ENCODE peak calls at places on chromosomes 16 and 17, in four cellular contexts. One of them, this sample, is unnamed.

GRCh38 chr17:61488878-61489718 is 36.9 kb downstream of the TBX4 start:
- DNase-seq in endothelial cell of umbilical vein: no peak
- DNase-seq in suprapubic skin: no peak
- DNase-seq in upper lobe of left lung: no peak
- DNase-seq in this sample: peak

GRCh38 chr16:67459066-67459857 is 21.7 kb downstream of the ATP6V0D1 start:
- DNase-seq in endothelial cell of umbilical vein: peak
- DNase-seq in suprapubic skin: no peak
- DNase-seq in upper lobe of left lung: peak
- DNase-seq in this sample: peak

GRCh38 chr17:2362416-2362815 is 25.1 kb downstream of the SGSM2 start:
- DNase-seq in endothelial cell of umbilical vein: no peak
- DNase-seq in suprapubic skin: no peak
- DNase-seq in upper lobe of left lung: no peak
- DNase-seq in this sample: no peak

GRCh38 chr17:61756561-61756960 is 106.8 kb downstream of the BRIP1 start:
- DNase-seq in endothelial cell of umbilical vein: no peak
- DNase-seq in suprapubic skin: no peak
- DNase-seq in upper lobe of left lung: no peak
- DNase-seq in this sample: no peak

GRCh38 chr17:7393613-7394451 is 493 bp downstream of the PLSCR3 start:
- DNase-seq in endothelial cell of umbilical vein: no peak
- DNase-seq in suprapubic skin: no peak
- DNase-seq in upper lobe of left lung: peak
- DNase-seq in this sample: no peak

GRCh38 chr17:9905902-9906301 is 831 bp upstream of the RCVRN start:
- DNase-seq in endothelial cell of umbilical vein: no peak
- DNase-seq in suprapubic skin: no peak
- DNase-seq in upper lobe of left lung: no peak
- DNase-seq in this sample: no peak

GRCh38 chr16:51651061-51651466 is 500.0 kb upstream of the SALL1 start:
- DNase-seq in endothelial cell of umbilical vein: no peak
- DNase-seq in suprapubic skin: no peak
- DNase-seq in upper lobe of left lung: no peak
- DNase-seq in this sample: no peak

GRCh38 chr17:27601069-27601974 is 29.7 kb upstream of the LGALS9 start:
- DNase-seq in endothelial cell of umbilical vein: peak
- DNase-seq in suprapubic skin: peak
- DNase-seq in upper lobe of left lung: peak
- DNase-seq in this sample: peak

GRCh38 chr16:20241321-20241720 is 86.0 kb downstream of the GP2 start:
- DNase-seq in endothelial cell of umbilical vein: no peak
- DNase-seq in suprapubic skin: no peak
- DNase-seq in upper lobe of left lung: no peak
- DNase-seq in this sample: no peak

GRCh38 chr16:85220125-85220839 is 108.0 kb upstream of the CIBAR2 start:
- DNase-seq in endothelial cell of umbilical vein: peak
- DNase-seq in suprapubic skin: no peak
- DNase-seq in upper lobe of left lung: peak
- DNase-seq in this sample: peak

GRCh38 chr16:24670623-24671454 is 58.6 kb upstream of the TNRC6A start:
- DNase-seq in endothelial cell of umbilical vein: peak
- DNase-seq in suprapubic skin: peak
- DNase-seq in upper lobe of left lung: no peak
- DNase-seq in this sample: no peak

GRCh38 chr17:51860934-51861561 is 297.5 kb downstream of the CA10 start:
- DNase-seq in endothelial cell of umbilical vein: no peak
- DNase-seq in suprapubic skin: no peak
- DNase-seq in upper lobe of left lung: no peak
- DNase-seq in this sample: peak

GRCh38 chr17:50613596-50613995 is 21.1 kb upstream of the ABCC3 start:
- DNase-seq in endothelial cell of umbilical vein: peak
- DNase-seq in suprapubic skin: no peak
- DNase-seq in upper lobe of left lung: no peak
- DNase-seq in this sample: no peak

GRCh38 chr17:489758-490329 is 137.2 kb upstream of the RPH3AL start:
- DNase-seq in endothelial cell of umbilical vein: peak
- DNase-seq in suprapubic skin: no peak
- DNase-seq in upper lobe of left lung: peak
- DNase-seq in this sample: no peak

GRCh38 chr17:44766409-44767038 is 7.7 kb downstream of the ADAM11 start:
- DNase-seq in endothelial cell of umbilical vein: no peak
- DNase-seq in suprapubic skin: no peak
- DNase-seq in upper lobe of left lung: no peak
- DNase-seq in this sample: no peak

GRCh38 chr17:69430488-69430887 is 16.0 kb downstream of the MAP2K6 start:
- DNase-seq in endothelial cell of umbilical vein: peak
- DNase-seq in suprapubic skin: no peak
- DNase-seq in upper lobe of left lung: no peak
- DNase-seq in this sample: peak

GRCh38 chr17:55430531-55431228 is 9.0 kb upstream of the MMD start:
- DNase-seq in endothelial cell of umbilical vein: no peak
- DNase-seq in suprapubic skin: no peak
- DNase-seq in upper lobe of left lung: no peak
- DNase-seq in this sample: no peak

GRCh38 chr16:71262391-71262790 is 26.8 kb downstream of the CMTR2 start:
- DNase-seq in endothelial cell of umbilical vein: peak
- DNase-seq in suprapubic skin: no peak
- DNase-seq in upper lobe of left lung: no peak
- DNase-seq in this sample: no peak

GRCh38 chr16:25434061-25434460 is 176.4 kb upstream of the ZKSCAN2 start:
- DNase-seq in endothelial cell of umbilical vein: no peak
- DNase-seq in suprapubic skin: no peak
- DNase-seq in upper lobe of left lung: no peak
- DNase-seq in this sample: no peak

GRCh38 chr16:87702325-87702811 is 63.4 kb downstream of the KLHDC4 start:
- DNase-seq in endothelial cell of umbilical vein: peak
- DNase-seq in suprapubic skin: no peak
- DNase-seq in upper lobe of left lung: no peak
- DNase-seq in this sample: no peak

GRCh38 chr17:51493206-51493605 is 232.9 kb downstream of the UTP18 start:
- DNase-seq in endothelial cell of umbilical vein: no peak
- DNase-seq in suprapubic skin: no peak
- DNase-seq in upper lobe of left lung: no peak
- DNase-seq in this sample: no peak

GRCh38 chr17:63437287-63438091 is 8.6 kb downstream of the CYB561 start:
- DNase-seq in endothelial cell of umbilical vein: no peak
- DNase-seq in suprapubic skin: no peak
- DNase-seq in upper lobe of left lung: no peak
- DNase-seq in this sample: no peak

GRCh38 chr16:81700071-81700779 is 78.9 kb upstream of the PLCG2 start:
- DNase-seq in endothelial cell of umbilical vein: no peak
- DNase-seq in suprapubic skin: no peak
- DNase-seq in upper lobe of left lung: no peak
- DNase-seq in this sample: no peak

GRCh38 chr17:79840204-79840988 is 1.2 kb upstream of the CBX4 start:
- DNase-seq in endothelial cell of umbilical vein: peak
- DNase-seq in suprapubic skin: peak
- DNase-seq in upper lobe of left lung: peak
- DNase-seq in this sample: peak

GRCh38 chr17:72118588-72119279 is 2.1 kb upstream of the SOX9 start:
- DNase-seq in endothelial cell of umbilical vein: peak
- DNase-seq in suprapubic skin: no peak
- DNase-seq in upper lobe of left lung: peak
- DNase-seq in this sample: peak

GRCh38 chr17:78330570-78331224 is 29.2 kb downstream of the SOCS3 start:
- DNase-seq in endothelial cell of umbilical vein: no peak
- DNase-seq in suprapubic skin: no peak
- DNase-seq in upper lobe of left lung: peak
- DNase-seq in this sample: no peak

GRCh38 chr16:30641378-30641982 is 9.3 kb upstream of the PRR14 start:
- DNase-seq in endothelial cell of umbilical vein: no peak
- DNase-seq in suprapubic skin: no peak
- DNase-seq in upper lobe of left lung: no peak
- DNase-seq in this sample: no peak

GRCh38 chr17:53626286-53626685 is 196.4 kb upstream of the KIF2B start:
- DNase-seq in endothelial cell of umbilical vein: no peak
- DNase-seq in suprapubic skin: no peak
- DNase-seq in upper lobe of left lung: no peak
- DNase-seq in this sample: no peak

GRCh38 chr17:18187226-18187625 is 3.6 kb downstream of the ALKBH5 start:
- DNase-seq in endothelial cell of umbilical vein: peak
- DNase-seq in suprapubic skin: no peak
- DNase-seq in upper lobe of left lung: no peak
- DNase-seq in this sample: no peak

GRCh38 chr16:22623351-22623781 is 112.7 kb downstream of the NPIPB5 start:
- DNase-seq in endothelial cell of umbilical vein: no peak
- DNase-seq in suprapubic skin: no peak
- DNase-seq in upper lobe of left lung: no peak
- DNase-seq in this sample: no peak

GRCh38 chr16:23182675-23183485 is at the start of gene SCNN1G:
- DNase-seq in endothelial cell of umbilical vein: no peak
- DNase-seq in suprapubic skin: peak
- DNase-seq in upper lobe of left lung: peak
- DNase-seq in this sample: no peak

GRCh38 chr17:57109393-57110151 is 24.5 kb downstream of the AKAP1 start:
- DNase-seq in endothelial cell of umbilical vein: no peak
- DNase-seq in suprapubic skin: no peak
- DNase-seq in upper lobe of left lung: peak
- DNase-seq in this sample: no peak

GRCh38 chr17:31488264-31488981 is 96.9 kb downstream of the RAB11FIP4 start:
- DNase-seq in endothelial cell of umbilical vein: no peak
- DNase-seq in suprapubic skin: no peak
- DNase-seq in upper lobe of left lung: peak
- DNase-seq in this sample: no peak

GRCh38 chr16:17026600-17027242 is 444.0 kb downstream of the XYLT1 start:
- DNase-seq in endothelial cell of umbilical vein: no peak
- DNase-seq in suprapubic skin: no peak
- DNase-seq in upper lobe of left lung: no peak
- DNase-seq in this sample: no peak
- TF ChIP-seq POLR2A in endothelial cell of umbilical vein: no peak
- TF ChIP-seq POLR2A in suprapubic skin: no peak
- TF ChIP-seq POLR2A in upper lobe of left lung: no peak
- TF ChIP-seq POLR2A in this sample: no peak

GRCh38 chr17:43224146-43224705 is 4.2 kb downstream of the CCDC200 start:
- DNase-seq in endothelial cell of umbilical vein: no peak
- DNase-seq in suprapubic skin: peak
- DNase-seq in upper lobe of left lung: no peak
- DNase-seq in this sample: no peak
- TF ChIP-seq CTCF in endothelial cell of umbilical vein: no peak
- TF ChIP-seq CTCF in suprapubic skin: no peak
- TF ChIP-seq CTCF in upper lobe of left lung: no peak
- TF ChIP-seq CTCF in this sample: no peak

GRCh38 chr16:69890114-69890890 is 60.8 kb upstream of the CLEC18A start:
- DNase-seq in endothelial cell of umbilical vein: peak
- DNase-seq in suprapubic skin: peak
- DNase-seq in upper lobe of left lung: peak
- DNase-seq in this sample: peak
- TF ChIP-seq POLR2AphosphoS5 in endothelial cell of umbilical vein: no peak
- TF ChIP-seq POLR2AphosphoS5 in suprapubic skin: no peak
- TF ChIP-seq POLR2AphosphoS5 in upper lobe of left lung: no peak
- TF ChIP-seq POLR2AphosphoS5 in this sample: peak

GRCh38 chr16:79980650-79981521 is 380.3 kb upstream of the MAF start:
- DNase-seq in endothelial cell of umbilical vein: no peak
- DNase-seq in suprapubic skin: no peak
- DNase-seq in upper lobe of left lung: no peak
- DNase-seq in this sample: no peak

GRCh38 chr16:79982862-79983261 is 382.3 kb upstream of the MAF start:
- DNase-seq in endothelial cell of umbilical vein: no peak
- DNase-seq in suprapubic skin: no peak
- DNase-seq in upper lobe of left lung: no peak
- DNase-seq in this sample: no peak

GRCh38 chr16:79977974-79978836 is 377.7 kb upstream of the MAF start:
- DNase-seq in endothelial cell of umbilical vein: no peak
- DNase-seq in suprapubic skin: no peak
- DNase-seq in upper lobe of left lung: no peak
- DNase-seq in this sample: no peak

GRCh38 chr16:79982356-79982755 is 381.8 kb upstream of the MAF start:
- DNase-seq in endothelial cell of umbilical vein: no peak
- DNase-seq in suprapubic skin: no peak
- DNase-seq in upper lobe of left lung: no peak
- DNase-seq in this sample: no peak

GRCh38 chr16:79981814-79982213 is 381.3 kb upstream of the MAF start:
- DNase-seq in endothelial cell of umbilical vein: no peak
- DNase-seq in suprapubic skin: no peak
- DNase-seq in upper lobe of left lung: no peak
- DNase-seq in this sample: no peak
- TF ChIP-seq POLR2A in endothelial cell of umbilical vein: no peak
- TF ChIP-seq POLR2A in suprapubic skin: no peak
- TF ChIP-seq POLR2A in upper lobe of left lung: no peak
- TF ChIP-seq POLR2A in this sample: no peak

GRCh38 chr16:56793504-56793903 is 63.6 kb downstream of the NUP93 start:
- DNase-seq in endothelial cell of umbilical vein: peak
- DNase-seq in suprapubic skin: no peak
- DNase-seq in upper lobe of left lung: no peak
- DNase-seq in this sample: no peak
- TF ChIP-seq CTCF in endothelial cell of umbilical vein: peak
- TF ChIP-seq CTCF in suprapubic skin: no peak
- TF ChIP-seq CTCF in upper lobe of left lung: peak
- TF ChIP-seq CTCF in this sample: no peak